ENCODE peak calls at places on chromosomes 6 and 20, in five cellular contexts. K is natural killer cell, B is NCI-H1694, Y is A673, H is HTR-8/SVneo. R is an unnamed sample.

GRCh38 chr6:157240059-157240959 is 83.0 kb downstream of the TMEM242 start:
- DNase-seq in K (no peak), B (no peak), Y (peak), H (peak), R (no peak)

GRCh38 chr6:26246057-26246456 is 118.9 kb upstream of the BTN3A2 start:
- DNase-seq in K (no peak), B (no peak), Y (no peak), H (no peak), R (no peak)

GRCh38 chr6:133983099-133983939 is 30.3 kb downstream of the TBPL1 start:
- DNase-seq in K (no peak), B (no peak), Y (peak), H (peak), R (peak)

GRCh38 chr20:31833130-31833930 is 12.1 kb downstream of the FOXS1 start:
- DNase-seq in K (peak), B (peak), Y (peak), H (peak), R (peak)

GRCh38 chr20:37308098-37309050 is 18.9 kb downstream of the MANBAL start:
- DNase-seq in K (no peak), B (no peak), Y (no peak), H (no peak), R (no peak)

GRCh38 chr6:107736713-107737396 is 87.3 kb downstream of the SCML4 start:
- DNase-seq in K (no peak), B (no peak), Y (no peak), H (no peak), R (no peak)

GRCh38 chr6:31058128-31058894 is 48.0 kb downstream of the MUC22 start:
- DNase-seq in K (no peak), B (no peak), Y (peak), H (peak), R (peak)

GRCh38 chr20:50605136-50605535 is 86.2 kb downstream of the RIPOR3 start:
- DNase-seq in K (no peak), B (no peak), Y (no peak), H (no peak), R (no peak)

GRCh38 chr6:149306967-149307366 is 10.5 kb upstream of the TAB2 start:
- DNase-seq in K (no peak), B (no peak), Y (no peak), H (peak), R (no peak)

GRCh38 chr6:101294676-101295075 is 98.8 kb upstream of the GRIK2 start:
- DNase-seq in K (no peak), B (no peak), Y (no peak), H (no peak), R (no peak)

GRCh38 chr20:56752274-56752673 is 123.2 kb downstream of the TFAP2C start:
- DNase-seq in K (no peak), B (no peak), Y (no peak), H (no peak), R (no peak)

GRCh38 chr20:49583669-49584417 is 15.9 kb upstream of the PTGIS start:
- DNase-seq in K (no peak), B (peak), Y (no peak), H (no peak), R (no peak)

GRCh38 chr6:106257195-106257594 is 68.4 kb downstream of the ATG5 start:
- DNase-seq in K (no peak), B (no peak), Y (no peak), H (no peak), R (no peak)

GRCh38 chr6:49551866-49552129 is 1.3 kb downstream of the C6orf141 start:
- DNase-seq in K (no peak), B (no peak), Y (no peak), H (no peak), R (no peak)

GRCh38 chr6:162184465-162184864 is 543.1 kb downstream of the PRKN start:
- DNase-seq in K (no peak), B (no peak), Y (no peak), H (no peak), R (no peak)

GRCh38 chr6:106511274-106512047 is 117.8 kb downstream of the RTN4IP1 start:
- DNase-seq in K (peak), B (no peak), Y (peak), H (no peak), R (peak)

GRCh38 chr6:162032620-162033019 is 694.9 kb downstream of the PRKN start:
- DNase-seq in K (no peak), B (no peak), Y (no peak), H (no peak), R (no peak)

GRCh38 chr6:157272866-157273755 is 50.2 kb downstream of the TMEM242 start:
- DNase-seq in K (no peak), B (no peak), Y (peak), H (no peak), R (peak)

GRCh38 chr6:133108377-133108776 is 132.8 kb upstream of the EYA4 start:
- DNase-seq in K (no peak), B (no peak), Y (peak), H (no peak), R (no peak)

GRCh38 chr20:41631826-41632225 is 13.6 kb upstream of the CHD6 start:
- DNase-seq in K (no peak), B (no peak), Y (peak), H (no peak), R (no peak)

GRCh38 chr6:20263059-20263458 is 50.8 kb upstream of the MBOAT1 start:
- DNase-seq in K (no peak), B (no peak), Y (no peak), H (no peak), R (no peak)

GRCh38 chr6:12602342-12602741 is 114.2 kb upstream of the PHACTR1 start:
- DNase-seq in K (no peak), B (no peak), Y (no peak), H (no peak), R (no peak)

GRCh38 chr20:57397004-57397692 is 6.0 kb downstream of the RBM38 start:
- DNase-seq in K (no peak), B (no peak), Y (no peak), H (no peak), R (no peak)

GRCh38 chr20:37733416-37733815 is 39.6 kb downstream of the CTNNBL1 start:
- DNase-seq in K (no peak), B (no peak), Y (no peak), H (no peak), R (no peak)

GRCh38 chr6:127202676-127203075 is 64.0 kb upstream of the RNF146 start:
- DNase-seq in K (no peak), B (no peak), Y (no peak), H (no peak), R (no peak)

GRCh38 chr6:14129572-14129971 is 12.0 kb downstream of the CD83 start:
- DNase-seq in K (no peak), B (peak), Y (peak), H (peak), R (peak)

GRCh38 chr6:136037885-136038460 is 186.5 kb downstream of the PDE7B start:
- DNase-seq in K (no peak), B (peak), Y (no peak), H (no peak), R (no peak)

GRCh38 chr6:47922391-47922790 is 140.6 kb downstream of the OPN5 start:
- DNase-seq in K (no peak), B (no peak), Y (no peak), H (no peak), R (peak)

R was measured in iPS-NIHi11.